ENCODE peak calls at places on chromosomes 1 and 21, in ten cellular contexts. P, G, Q, B, D, E, W, Z, Y and I are unnamed samples.

GRCh38 chr21:43311303-43311817 is 115.6 kb downstream of the SIK1 start:
- ATAC-seq in P (no peak), G (no peak), Q (no peak), B (no peak), D (no peak), E (no peak), W (no peak), Z (peak), Y (peak), I (no peak)

GRCh38 chr1:91795601-91796389 is 90.2 kb downstream of the TGFBR3 start:
- ATAC-seq in P (no peak), G (peak), Q (no peak), B (no peak), D (no peak), E (no peak), W (no peak), Z (peak), Y (peak), I (no peak)

GRCh38 chr1:28925350-28925891 is 11.1 kb downstream of the EPB41 start:
- ATAC-seq in P (no peak), G (no peak), Q (no peak), B (no peak), D (no peak), E (no peak), W (no peak), Z (no peak), Y (no peak), I (no peak)

GRCh38 chr1:54094001-54094729 is 40.8 kb downstream of the TCEANC2 start:
- ATAC-seq in P (no peak), G (peak), Q (no peak), B (no peak), D (no peak), E (no peak), W (no peak), Z (no peak), Y (no peak), I (no peak)

GRCh38 chr1:42953182-42954180 is 5.2 kb downstream of the SLC2A1 start:
- ATAC-seq in P (no peak), G (no peak), Q (no peak), B (no peak), D (no peak), E (no peak), W (no peak), Z (peak), Y (no peak), I (no peak)

GRCh38 chr1:57843760-57844159 is 419.9 kb upstream of the DAB1 start:
- ATAC-seq in P (no peak), G (no peak), Q (no peak), B (no peak), D (no peak), E (no peak), W (no peak), Z (no peak), Y (no peak), I (no peak)

GRCh38 chr1:40041466-40041838 is 923 bp downstream of the CAP1 start:
- ATAC-seq in P (no peak), G (no peak), Q (no peak), B (no peak), D (no peak), E (no peak), W (no peak), Z (no peak), Y (no peak), I (no peak)

GRCh38 chr1:75124510-75124909 is 9.7 kb upstream of the LHX8 start:
- ATAC-seq in P (no peak), G (peak), Q (no peak), B (no peak), D (no peak), E (no peak), W (no peak), Z (no peak), Y (no peak), I (no peak)

GRCh38 chr1:248783367-248783766 is 27.8 kb upstream of the LYPD8 start:
- ATAC-seq in P (no peak), G (no peak), Q (no peak), B (no peak), D (no peak), E (no peak), W (no peak), Z (no peak), Y (no peak), I (no peak)

GRCh38 chr1:117851687-117852086 is 77.7 kb downstream of the GDAP2 start:
- ATAC-seq in P (no peak), G (no peak), Q (no peak), B (no peak), D (no peak), E (no peak), W (no peak), Z (no peak), Y (no peak), I (no peak)

GRCh38 chr1:119655160-119655559 is 7.1 kb upstream of the ZNF697 start:
- ATAC-seq in P (no peak), G (no peak), Q (no peak), B (no peak), D (no peak), E (no peak), W (no peak), Z (no peak), Y (no peak), I (no peak)